ENCODE peak calls at places on chromosome 1, in four cellular contexts. D is HCT116, T is upper lobe of left lung, U is K562. Z is an unnamed sample.

GRCh38 chr1:219480011-219480410 is 132.9 kb downstream of the ZC3H11B start:
- DNase-seq in T (no peak), U (no peak), D (no peak), Z (no peak)

GRCh38 chr1:22903113-22903512 is 69.6 kb downstream of the LACTBL1 start:
- DNase-seq in T (no peak), D (no peak), U (no peak), Z (no peak)

GRCh38 chr1:155196103-155196892 is 11.4 kb downstream of the THBS3 start:
- DNase-seq in T (no peak), U (no peak), D (no peak), Z (no peak)

GRCh38 chr1:28553229-28553930 is 495 bp downstream of the TRNAU1AP start:
- DNase-seq in D (no peak), T (peak; percentile 90), U (peak; percentile 68), Z (peak; percentile 30)

GRCh38 chr1:21680918-21681317 is 11.8 kb upstream of the RAP1GAP start:
- DNase-seq in U (no peak), D (no peak), T (no peak), Z (no peak)

GRCh38 chr1:171754381-171754705 is 12.5 kb upstream of the VAMP4 start:
- DNase-seq in D (no peak), U (peak; percentile 56), T (no peak), Z (no peak)

GRCh38 chr1:234515411-234515810 is 36.4 kb upstream of the TARBP1 start:
- DNase-seq in U (no peak), T (no peak), D (no peak), Z (no peak)

GRCh38 chr1:183604048-183604808 is 14.0 kb upstream of the NCF2 start:
- DNase-seq in U (peak; percentile 81), D (no peak), T (no peak), Z (peak; percentile 35)

GRCh38 chr1:209421186-209421585 is 162.3 kb upstream of the CAMK1G start:
- DNase-seq in D (no peak), T (no peak), U (no peak), Z (no peak)

GRCh38 chr1:212981025-212981495 is 30.7 kb downstream of the VASH2 start:
- DNase-seq in U (no peak), T (peak; percentile 43), D (no peak), Z (peak; percentile 37)

GRCh38 chr1:16212251-16212961 is at the start of gene ARHGEF19:
- DNase-seq in D (no peak), U (no peak), T (peak; percentile 67), Z (peak; percentile 80)

GRCh38 chr1:53557830-53558784 is 98.9 kb downstream of the DMRTB1 start:
- DNase-seq in U (no peak), D (no peak), T (no peak), Z (no peak)

GRCh38 chr1:154609398-154610380 is 1.7 kb upstream of the ADAR start:
- DNase-seq in D (peak; percentile 34), T (no peak), U (no peak), Z (no peak)

GRCh38 chr1:110068646-110069301 is 1.7 kb downstream of the ALX3 start:
- DNase-seq in T (peak; percentile 85), U (no peak), D (no peak), Z (no peak)

GRCh38 chr1:110067957-110068645 is 2.4 kb downstream of the ALX3 start:
- DNase-seq in T (peak; percentile 83), U (no peak), D (no peak), Z (no peak)

GRCh38 chr1:110070282-110070967 is at the start of gene ALX3:
- DNase-seq in T (peak; percentile 85), U (no peak), D (no peak), Z (no peak)

GRCh38 chr1:110069302-110070281 is 880 bp downstream of the ALX3 start:
- DNase-seq in T (peak; percentile 83), U (no peak), D (no peak), Z (no peak)

DNA sequence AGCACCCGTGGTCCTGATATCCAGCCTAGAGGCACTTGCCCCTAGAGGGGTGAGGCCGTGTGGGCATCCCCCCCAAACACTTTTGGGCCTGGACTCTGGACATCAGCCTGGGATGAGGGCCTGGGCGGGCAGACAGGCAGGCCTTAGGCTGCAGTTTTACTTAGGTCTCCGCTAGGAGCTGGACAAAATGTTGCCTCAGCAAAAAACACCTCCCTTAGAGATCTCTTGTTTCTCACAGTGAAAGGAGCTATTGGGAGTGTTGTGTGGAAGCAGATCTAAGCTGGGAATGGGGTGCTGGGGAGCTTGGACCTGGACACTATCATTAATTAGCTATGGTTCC is 466 bp upstream of the ALX3 start:
- DNase-seq in U (no peak), T (no peak), D (no peak), Z (no peak)
- TF ChIP-seq POLR2AphosphoS5 in U (no peak), T (no peak), D (no peak), Z (no peak)

DNA sequence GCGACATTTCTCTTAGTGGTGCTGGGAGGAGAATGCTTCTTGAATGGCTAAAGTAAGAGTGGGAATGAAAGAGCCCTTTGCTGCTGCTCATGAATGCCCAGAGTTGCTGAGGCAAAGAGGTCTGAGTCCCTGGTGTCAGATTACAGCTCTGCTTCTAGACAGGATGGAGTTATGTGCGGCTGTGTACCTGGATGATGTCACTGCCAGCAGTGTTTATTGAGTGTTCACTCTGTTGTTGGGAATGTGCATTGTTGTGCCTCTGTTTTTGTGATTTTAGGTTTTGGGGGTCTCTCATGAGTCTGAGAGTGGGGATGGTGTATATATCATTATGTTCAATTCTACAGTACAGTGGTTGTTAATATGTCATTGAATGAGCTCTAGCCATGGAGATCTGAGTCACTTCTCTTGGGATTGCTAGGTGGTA is 2.7 kb downstream of the CDC14A start:
- DNase-seq in U (peak; percentile 78), D (peak; percentile 51), T (no peak), Z (peak; percentile 54)
- H3K4me3 ChIP-seq in U (no peak overlapping the region), D (no peak overlapping the region), T (no peak overlapping the region), Z (no peak overlapping the region)

GRCh38 chr1:37574834-37575479 is 18.2 kb downstream of the DNALI1 start:
- DNase-seq in T (no peak), D (no peak), U (no peak), Z (no peak)
- TF ChIP-seq POLR2AphosphoS5 in T (no peak), D (no peak), U (no peak), Z (peak; percentile 83)

GRCh38 chr1:215631489-215631888 is 64.4 kb downstream of the KCTD3 start:
- DNase-seq in U (no peak), T (no peak), D (no peak), Z (no peak)

GRCh38 chr1:215637041-215637573 is 70.0 kb downstream of the KCTD3 start:
- DNase-seq in T (no peak), D (no peak), U (no peak), Z (peak; percentile 52)

GRCh38 chr1:215635827-215636226 is 68.7 kb downstream of the KCTD3 start:
- DNase-seq in D (no peak), T (no peak), U (no peak), Z (no peak)

GRCh38 chr1:215640429-215641148 is 73.5 kb downstream of the KCTD3 start:
- DNase-seq in U (peak; percentile 52), T (peak; percentile 19), D (no peak), Z (no peak)

GRCh38 chr1:215636258-215636965 is 69.3 kb downstream of the KCTD3 start:
- DNase-seq in T (no peak), D (no peak), U (no peak), Z (no peak)
- H3K4me3 ChIP-seq in T (no peak overlapping the region), D (no peak overlapping the region), U (no peak overlapping the region), Z (no peak overlapping the region)

DNA sequence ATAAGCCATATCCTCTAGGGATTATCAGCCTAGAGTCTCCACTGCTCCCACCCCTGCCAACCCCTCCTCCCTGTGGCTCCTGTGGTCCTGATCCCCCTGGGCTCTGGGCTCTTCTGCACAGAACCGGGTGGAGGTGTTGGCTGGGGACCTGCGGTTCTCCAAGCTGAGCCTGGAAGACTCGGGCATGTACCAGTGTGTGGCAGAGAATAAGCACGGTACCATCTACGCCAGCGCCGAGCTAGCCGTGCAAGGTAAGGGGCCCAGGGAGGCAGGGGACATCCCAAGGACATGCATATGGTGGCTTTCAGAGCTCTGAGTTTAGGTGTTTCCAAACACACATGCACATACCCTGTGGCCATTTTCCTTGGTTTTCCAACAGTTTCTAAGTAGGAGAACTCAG is 19.3 kb downstream of the CNTN2 start:
- DNase-seq in U (no peak), D (no peak), T (no peak), Z (no peak)
- TF ChIP-seq POLR2AphosphoS5 in U (no peak), D (no peak), T (no peak), Z (no peak)

GRCh38 chr1:148310807-148311206 is 158.7 kb upstream of the NBPF11 start:
- DNase-seq in T (no peak), D (no peak), U (no peak), Z (no peak)

GRCh38 chr1:148307583-148308185 is 155.6 kb upstream of the NBPF11 start:
- DNase-seq in T (no peak), D (no peak), U (no peak), Z (no peak)

GRCh38 chr1:148309940-148310500 is 157.9 kb upstream of the NBPF11 start:
- DNase-seq in U (no peak), T (peak; percentile 87), D (no peak), Z (no peak)

DNA sequence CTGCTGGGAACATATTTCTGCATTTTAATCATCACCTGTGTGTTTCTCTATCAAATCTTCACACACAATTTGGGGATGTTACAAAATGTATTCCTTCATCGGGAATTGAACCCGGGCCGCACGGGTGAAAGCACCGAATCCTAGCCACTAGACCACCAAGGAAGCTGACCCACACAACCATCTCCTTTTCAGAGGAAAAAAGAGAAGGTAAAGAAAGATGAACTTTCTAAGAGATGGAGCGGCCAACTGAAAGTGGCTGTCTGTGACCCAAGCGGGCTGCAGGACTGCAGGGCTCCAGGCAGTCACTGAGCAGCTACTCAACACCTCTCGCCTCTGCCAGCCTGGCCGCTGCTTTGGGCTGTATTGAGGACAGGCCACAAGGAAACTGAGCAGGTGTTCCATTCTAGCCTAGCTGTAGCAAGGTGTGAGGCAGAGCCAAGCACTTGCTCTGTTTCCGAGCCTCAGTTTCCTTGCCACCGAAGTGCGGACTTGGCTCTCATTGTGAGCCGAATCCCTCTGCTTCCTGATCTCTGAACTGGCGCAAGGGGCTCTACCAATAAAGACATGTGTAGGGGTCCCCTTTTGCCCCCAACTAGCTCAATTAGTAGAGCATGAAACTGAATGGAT is 156.9 kb upstream of the NBPF11 start:
- DNase-seq in T (peak; percentile 20), U (peak; percentile 14), D (no peak), Z (no peak)
- H3K4me3 ChIP-seq in T (no peak overlapping the region), U (no peak overlapping the region), D (no peak overlapping the region), Z (no peak overlapping the region)

DNA sequence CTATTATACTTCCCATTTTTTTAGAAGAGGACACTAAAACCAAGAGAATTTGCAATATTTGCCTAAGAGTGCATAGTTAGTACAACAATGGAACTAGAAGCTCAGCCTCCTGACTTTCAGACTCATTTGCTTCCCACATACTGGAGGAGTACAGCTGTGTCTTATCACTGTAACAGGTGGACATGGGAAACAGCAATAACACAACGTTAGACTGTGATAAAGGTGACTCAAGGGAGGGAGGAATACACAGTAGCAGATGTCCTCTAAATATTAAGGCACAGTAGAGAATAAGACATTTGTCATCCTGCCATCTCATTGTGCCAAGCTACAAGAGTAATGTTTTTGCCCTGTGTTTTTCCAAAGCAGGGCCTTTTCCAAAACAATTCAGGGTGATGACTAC is 55.4 kb upstream of the JAK1 start:
- DNase-seq in T (no peak), U (peak; percentile 88), D (no peak), Z (no peak)
- TF ChIP-seq POLR2AphosphoS5 in T (peak; percentile 24), U (peak; percentile 99), D (no peak), Z (no peak)

GRCh38 chr1:2233997-2234761 is 6.1 kb downstream of the SKI start:
- DNase-seq in T (peak; percentile 93), U (no peak), D (no peak), Z (peak; percentile 77)

GRCh38 chr1:2233468-2233867 is 5.3 kb downstream of the SKI start:
- DNase-seq in T (no peak), U (no peak), D (no peak), Z (no peak)

GRCh38 chr1:2232255-2232915 is 4.3 kb downstream of the SKI start:
- DNase-seq in D (no peak), U (no peak), T (no peak), Z (no peak)

GRCh38 chr1:2231667-2232254 is 3.6 kb downstream of the SKI start:
- DNase-seq in T (peak; percentile 96), U (peak; percentile 82), D (no peak), Z (peak; percentile 76)

GRCh38 chr1:2232916-2233438 is 4.9 kb downstream of the SKI start:
- DNase-seq in T (peak; percentile 78), D (no peak), U (peak; percentile 75), Z (no peak)
- H3K4me3 ChIP-seq in T (no peak overlapping the region), D (no peak overlapping the region), U (peak overlapping the region; percentile 53), Z (peak overlapping the region; percentile 68)

Z was measured in stomach.